ENCODE peak calls at places on chromosome 11, in eight cellular contexts. A is neural progenitor cell, N is left ventricle myocardium inferior, X is AG10803, H is AG04449, D is kidney, M is cardiac fibroblast, S is left lung. R is an unnamed sample.

GRCh38 chr11:67400942-67401494 is 640 bp downstream of the PPP1CA start:
- DNase-seq in A (no peak), N (no peak), X (no peak), H (no peak), D (no peak), M (no peak), S (no peak), R (no peak)

GRCh38 chr11:130872513-130872912 is 43.8 kb downstream of the SNX19 start:
- DNase-seq in A (no peak), N (no peak), X (no peak), H (no peak), D (no peak), M (no peak), S (no peak), R (no peak)

GRCh38 chr11:31826530-31827438 is 15.7 kb upstream of the PAX6 start:
- DNase-seq in A (peak; percentile 71), N (no peak), X (no peak), H (no peak), D (no peak), M (no peak), S (no peak), R (no peak)

GRCh38 chr11:11821899-11822298 is 19.9 kb upstream of the USP47 start:
- DNase-seq in A (no peak), N (no peak), X (no peak), H (no peak), D (no peak), M (no peak), S (no peak), R (no peak)

GRCh38 chr11:18617688-18618340 is 16.3 kb downstream of the SPTY2D1 start:
- DNase-seq in A (no peak), N (no peak), X (peak; percentile 58), H (no peak), D (no peak), M (peak; percentile 57), S (no peak), R (peak; percentile 81)

GRCh38 chr11:20058749-20059458 is 101.4 kb downstream of the DBX1 start:
- DNase-seq in A (no peak), N (no peak), X (peak; percentile 25), H (no peak), D (no peak), M (peak; percentile 16), S (no peak), R (no peak)

GRCh38 chr11:61868601-61869476 is 22.5 kb downstream of the FADS3 start:
- DNase-seq in A (no peak), N (no peak), X (no peak), H (no peak), D (peak; percentile 71), M (peak; percentile 18), S (no peak), R (no peak)

GRCh38 chr11:44617671-44618461 is 52.4 kb downstream of the CD82 start:
- DNase-seq in A (no peak), N (no peak), X (no peak), H (no peak), D (no peak), M (no peak), S (peak; percentile 27), R (no peak)

GRCh38 chr11:110761994-110762393 is 49.8 kb upstream of the ARHGAP20 start:
- DNase-seq in A (no peak), N (no peak), X (no peak), H (no peak), D (no peak), M (no peak), S (no peak), R (no peak)

GRCh38 chr11:79108851-79109250 is 332.0 kb downstream of the TENM4 start:
- DNase-seq in A (no peak), N (no peak), X (peak; percentile 16), H (no peak), D (no peak), M (no peak), S (no peak), R (no peak)

GRCh38 chr11:126585388-126586302 is 230.2 kb downstream of the ST3GAL4 start:
- DNase-seq in A (peak; percentile 58), N (peak; percentile 52), X (peak; percentile 91), H (peak; percentile 89), D (no peak), M (peak; percentile 97), S (peak; percentile 46), R (peak; percentile 92)

GRCh38 chr11:111019931-111020381 is 225.6 kb upstream of the POU2AF2 start:
- DNase-seq in A (no peak), N (no peak), X (peak; percentile 8), H (no peak), D (no peak), M (peak; percentile 49), S (no peak), R (peak; percentile 59)

GRCh38 chr11:61587951-61588695 is 7.2 kb upstream of the SYT7 start:
- DNase-seq in A (peak; percentile 76), N (peak; percentile 72), X (no peak), H (no peak), D (peak; percentile 87), M (no peak), S (peak; percentile 67), R (no peak)

GRCh38 chr11:3202305-3202704 is 16.3 kb downstream of the MRGPRG start:
- DNase-seq in A (no peak), N (peak; percentile 7), X (no peak), H (no peak), D (no peak), M (no peak), S (peak; percentile 25), R (no peak)
- H3K4me3 ChIP-seq in A (no peak overlapping the region), N (no peak overlapping the region), X (no peak overlapping the region), H (no peak overlapping the region), D (no peak overlapping the region), M (no peak overlapping the region), S (no peak overlapping the region), R (no peak overlapping the region)

GRCh38 chr11:2508793-2509192 is 64.0 kb downstream of the KCNQ1 start:
- DNase-seq in A (no peak), N (no peak), X (no peak), H (no peak), D (peak; percentile 47), M (no peak), S (no peak), R (no peak)
- TF ChIP-seq CTCF in A (no peak), N (no peak), X (no peak), H (no peak), D (no peak), M (no peak), S (no peak), R (no peak)

GRCh38 chr11:5036671-5037070 is 9.7 kb upstream of the OR52J3 start:
- DNase-seq in A (no peak), N (no peak), X (no peak), H (no peak), D (no peak), M (no peak), S (no peak), R (no peak)
- H3K4me3 ChIP-seq in A (no peak overlapping the region), N (no peak overlapping the region), X (no peak overlapping the region), H (no peak overlapping the region), D (no peak overlapping the region), M (no peak overlapping the region), S (no peak overlapping the region), R (no peak overlapping the region)

GRCh38 chr11:133545199-133545709 is 13.0 kb upstream of the OPCML start:
- DNase-seq in A (no peak), N (no peak), X (no peak), H (no peak), D (no peak), M (no peak), S (no peak), R (no peak)

GRCh38 chr11:133536198-133536597 is 3.9 kb upstream of the OPCML start:
- DNase-seq in A (no peak), N (no peak), X (no peak), H (no peak), D (no peak), M (no peak), S (no peak), R (no peak)

DNA sequence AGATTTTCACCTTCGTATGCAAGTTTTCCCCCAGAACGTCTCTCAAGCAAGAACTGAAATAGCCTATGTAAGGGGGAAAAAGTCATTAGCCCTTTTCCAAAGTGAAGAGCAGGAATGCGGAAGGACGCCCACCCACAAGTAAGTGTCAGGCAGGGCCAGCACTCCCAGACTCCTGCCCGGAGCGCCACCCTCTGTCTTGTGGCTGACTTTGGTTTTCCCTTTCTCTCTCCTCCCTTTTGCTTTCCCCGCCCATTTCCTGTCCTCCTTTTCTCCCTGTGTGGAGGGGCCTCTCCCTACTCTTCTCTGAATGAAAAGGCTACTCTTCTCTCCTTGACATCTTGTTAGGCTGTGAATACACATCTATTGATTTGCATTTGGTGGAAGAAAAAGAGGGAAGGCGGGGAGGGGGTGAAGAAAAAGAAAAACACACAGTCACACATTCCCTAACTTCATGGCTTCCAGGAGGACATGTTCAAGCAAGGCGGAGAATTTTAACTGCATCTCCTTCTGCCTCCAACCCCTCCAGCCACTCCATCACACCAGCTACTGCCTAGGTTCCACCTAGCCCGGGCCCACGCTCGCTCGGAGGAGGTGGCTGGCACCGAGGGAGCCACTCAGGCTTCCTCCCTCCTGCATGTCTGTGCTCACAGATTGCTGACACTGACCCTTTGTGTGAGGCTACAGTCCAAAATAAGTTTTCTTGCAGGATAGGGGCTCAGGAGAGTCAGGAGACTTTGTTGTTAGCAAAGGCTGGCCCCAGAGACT is 9.2 kb upstream of the OPCML start:
- DNase-seq in A (peak; percentile 83), N (no peak), X (no peak), H (no peak), D (no peak), M (no peak), S (no peak), R (no peak)
- TF ChIP-seq CTCF in A (peak; percentile 52), N (no peak), X (no peak), H (no peak), D (no peak), M (no peak), S (no peak), R (no peak)

DNA sequence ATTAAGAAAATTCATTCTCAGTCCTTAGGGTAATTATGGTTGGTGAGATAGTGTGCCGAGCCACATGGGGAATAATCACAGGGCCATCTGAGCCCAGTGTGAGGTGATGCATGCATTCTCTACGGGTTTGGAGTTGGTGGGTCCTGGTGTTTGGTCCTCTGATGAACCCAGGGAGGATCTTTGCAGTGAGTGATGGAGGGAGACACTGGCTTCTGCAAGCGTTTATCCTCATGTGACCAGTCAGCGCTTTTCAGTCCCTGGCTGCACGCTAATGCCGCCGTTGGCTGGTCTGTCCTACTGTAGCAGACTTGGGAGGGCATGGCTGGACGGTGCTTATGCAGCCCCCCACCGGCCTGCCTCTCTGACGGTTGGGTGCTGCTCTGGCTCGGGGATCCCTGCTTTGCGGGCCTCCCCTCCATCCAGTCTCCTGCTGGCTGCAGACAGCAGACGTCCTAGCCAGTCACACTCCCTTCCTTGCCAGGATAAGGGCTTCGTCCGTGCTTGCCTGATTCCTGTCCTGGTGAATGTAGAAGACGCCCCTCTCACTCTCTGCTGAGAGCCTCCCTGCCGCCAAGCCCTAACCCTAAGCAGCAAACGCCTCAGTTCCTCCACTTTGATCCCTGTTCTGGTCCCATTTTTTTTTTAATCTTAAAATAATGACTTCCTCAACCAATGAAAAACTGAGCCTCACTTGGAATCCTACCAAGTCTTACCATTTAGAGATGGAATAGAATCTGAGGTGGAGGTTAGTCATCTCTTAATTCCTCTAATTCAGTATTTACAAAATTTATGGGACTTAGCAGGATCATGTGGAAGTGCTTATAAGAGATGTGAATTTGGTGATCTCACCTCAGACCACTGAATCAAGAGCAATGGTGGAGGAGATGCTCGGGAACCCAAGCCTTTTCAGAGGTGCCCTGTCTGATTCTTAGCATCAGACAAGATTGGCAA is 143.7 kb upstream of the SORL1-AS1 start:
- DNase-seq in A (no peak), N (no peak), X (peak; percentile 57), H (no peak), D (no peak), M (peak; percentile 9), S (no peak), R (no peak)
- H3K4me3 ChIP-seq in A (no peak overlapping the region), N (no peak overlapping the region), X (no peak overlapping the region), H (no peak overlapping the region), D (no peak overlapping the region), M (no peak overlapping the region), S (no peak overlapping the region), R (no peak overlapping the region)

R was measured in choroid plexus epithelial cell.